ENCODE peak calls at places on chromosomes 7 and 10, in four cellular contexts. A is IMR-90, M is endothelial cell of umbilical vein, H is GM12878. T is an unnamed sample.

GRCh38 chr7:77631820-77632219 is 64.4 kb upstream of the RSBN1L start:
- DNase-seq in M (no peak), A (no peak), H (no peak), T (no peak)

GRCh38 chr10:49303711-49304110 is 4.7 kb downstream of the C10orf71 start:
- DNase-seq in A (no peak), H (no peak), M (no peak), T (no peak)

GRCh38 chr7:37109016-37109415 is 339.6 kb downstream of the ELMO1 start:
- DNase-seq in A (no peak), H (no peak), M (peak), T (no peak)

GRCh38 chr10:16586358-16587138 is 64.9 kb upstream of the C1QL3 start:
- DNase-seq in A (no peak), M (no peak), H (peak), T (no peak)

GRCh38 chr10:23110722-23111660 is 15.6 kb downstream of the MSRB2 start:
- DNase-seq in A (no peak), M (no peak), H (no peak), T (no peak)

GRCh38 chr7:76209310-76209709 is 7.6 kb downstream of the SRRM3 start:
- DNase-seq in A (no peak), M (no peak), H (no peak), T (no peak)

GRCh38 chr10:100339236-100339635 is 7.8 kb upstream of the SCD start:
- DNase-seq in M (no peak), H (peak), A (no peak), T (no peak)

GRCh38 chr7:65798111-65799075 is 74.5 kb upstream of the VKORC1L1 start:
- DNase-seq in H (peak), M (peak), A (peak), T (no peak)

GRCh38 chr7:98420966-98421612 is 20.2 kb upstream of the BAIAP2L1 start:
- DNase-seq in A (no peak), H (no peak), M (peak), T (peak)

GRCh38 chr10:70784476-70784875 is 701 bp downstream of the TBATA start:
- DNase-seq in A (peak), M (no peak), H (no peak), T (no peak)

GRCh38 chr7:78220754-78221153 is 422.2 kb downstream of the PHTF2 start:
- DNase-seq in M (no peak), A (no peak), H (no peak), T (no peak)

GRCh38 chr7:71145906-71146901 is 14.3 kb downstream of the GALNT17 start:
- DNase-seq in A (no peak), M (no peak), H (no peak), T (no peak)

GRCh38 chr7:152899482-152900166 is 140.1 kb downstream of the ACTR3B start:
- DNase-seq in H (no peak), M (no peak), A (no peak), T (no peak)

GRCh38 chr10:77899080-77899477 is 27.5 kb downstream of the DLG5 start:
- DNase-seq in H (no peak), M (no peak), A (peak), T (no peak)

GRCh38 chr7:129144834-129145668 is 544 bp downstream of the TSPAN33 start:
- DNase-seq in M (no peak), A (no peak), H (no peak), T (no peak)

GRCh38 chr10:3636356-3637181 is 148.4 kb downstream of the KLF6 start:
- DNase-seq in H (no peak), A (no peak), M (no peak), T (no peak)

GRCh38 chr7:64946772-64947171 is 43.7 kb downstream of the ZNF273 start:
- DNase-seq in H (no peak), A (peak), M (no peak), T (no peak)

GRCh38 chr7:154856737-154857136 is 146.2 kb downstream of the PAXIP1 start:
- DNase-seq in A (no peak), M (no peak), H (no peak), T (peak)

GRCh38 chr10:117933036-117933435 is 113.7 kb downstream of the RAB11FIP2 start:
- DNase-seq in A (peak), M (no peak), H (no peak), T (no peak)

GRCh38 chr10:57964371-57964770 is 303.3 kb downstream of the IPMK start:
- DNase-seq in H (no peak), M (no peak), A (peak), T (no peak)

GRCh38 chr7:23680417-23681405 is 712 bp downstream of the FAM221A start:
- DNase-seq in H (no peak), A (peak), M (peak), T (no peak)

GRCh38 chr10:33665512-33665911 is 331.0 kb upstream of the NRP1 start:
- DNase-seq in M (no peak), A (peak), H (no peak), T (no peak)

GRCh38 chr10:44046605-44047004 is 338.3 kb downstream of the CXCL12 start:
- DNase-seq in A (peak), M (peak), H (no peak), T (no peak)

GRCh38 chr10:66827353-66827752 is 98.5 kb upstream of the LRRTM3 start:
- DNase-seq in M (no peak), A (peak), H (no peak), T (no peak)

GRCh38 chr10:103967433-103968142 is 648 bp downstream of the SLK start:
- DNase-seq in A (no peak), H (no peak), M (peak), T (peak)

GRCh38 chr7:155998328-155998691 is 186.0 kb upstream of the SHH start:
- DNase-seq in M (no peak), A (no peak), H (no peak), T (no peak)

GRCh38 chr10:43105119-43105792 is 28.4 kb downstream of the RET start:
- DNase-seq in A (peak), M (peak), H (no peak), T (peak)

GRCh38 chr7:83947260-83947659 is 247.3 kb downstream of the SEMA3A start:
- DNase-seq in A (no peak), M (no peak), H (no peak), T (peak)

GRCh38 chr10:3813986-3814831 is 29.2 kb upstream of the KLF6 start:
- DNase-seq in M (no peak), H (no peak), A (peak), T (no peak)

GRCh38 chr7:101707587-101707986 is 78.5 kb upstream of the MYL10 start:
- DNase-seq in H (no peak), A (no peak), M (no peak), T (no peak)

GRCh38 chr10:3542185-3542611 is 242.8 kb downstream of the KLF6 start:
- DNase-seq in M (peak), A (peak), H (no peak), T (no peak)

GRCh38 chr7:80309377-80309776 is 174.7 kb downstream of the GNAI1 start:
- DNase-seq in A (no peak), M (no peak), H (no peak), T (no peak)

GRCh38 chr10:44262551-44263251 is 122.2 kb downstream of the CXCL12 start:
- DNase-seq in M (no peak), H (no peak), A (no peak), T (no peak)

DNA sequence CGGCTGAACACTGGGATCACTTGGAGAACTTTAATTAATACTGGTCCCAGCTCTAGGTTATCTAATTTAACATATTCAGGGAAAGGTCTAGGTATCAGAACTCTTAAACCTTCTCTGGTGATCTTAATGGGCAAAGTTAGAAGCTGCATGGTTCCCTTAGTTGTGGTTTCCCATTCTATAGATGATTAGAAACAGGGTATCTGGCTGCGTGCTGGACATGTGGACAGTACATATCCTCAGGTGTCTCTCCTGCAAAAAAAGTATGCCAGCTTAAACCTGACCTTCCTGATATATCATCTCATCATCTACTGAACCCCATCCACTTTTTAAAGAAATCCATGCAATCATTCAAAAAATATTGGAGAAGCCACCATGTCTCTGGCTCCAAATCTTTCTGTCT is 284.5 kb upstream of the DKK1 start:
- DNase-seq in A (no peak), H (no peak), M (no peak), T (no peak)
- TF ChIP-seq FOS in A (no peak), H (no peak), M (no peak), T (no peak)

GRCh38 chr10:116836087-116836486 is 13.2 kb upstream of the ENO4 start:
- DNase-seq in A (no peak), H (no peak), M (no peak), T (no peak)
- TF ChIP-seq FOS in A (no peak), H (no peak), M (no peak), T (no peak)

DNA sequence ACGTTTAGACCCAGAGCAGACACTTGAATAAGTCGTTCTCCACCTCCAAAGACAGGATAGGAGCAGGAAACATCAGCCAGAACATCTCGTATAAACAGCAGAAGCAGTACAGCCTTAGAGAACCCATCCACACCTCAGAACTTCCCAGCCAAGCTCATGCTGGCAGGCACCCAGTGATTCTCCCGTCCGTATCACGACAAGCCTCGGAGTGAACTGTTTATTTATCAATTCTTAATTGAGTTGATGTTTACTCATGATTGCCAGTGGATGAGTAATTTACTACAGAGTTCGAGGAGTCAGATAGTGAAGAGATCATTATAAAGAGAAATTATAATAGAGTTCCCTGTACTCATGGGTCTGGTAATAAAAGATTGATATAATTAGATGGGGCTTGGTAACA is 811.5 kb downstream of the LRMDA start:
- DNase-seq in H (no peak), A (no peak), M (no peak), T (no peak)
- TF ChIP-seq FOS in H (no peak), A (no peak), M (no peak), T (no peak)

GRCh38 chr7:95986136-95986535 is 213.8 kb downstream of the DYNC1I1 start:
- DNase-seq in M (no peak), H (no peak), A (no peak), T (no peak)
- TF ChIP-seq FOS in M (no peak), H (no peak), A (no peak), T (no peak)

GRCh38 chr7:5296627-5297226 is 14.0 kb downstream of the SLC29A4 start:
- DNase-seq in H (peak), M (peak), A (no peak), T (peak)
- TF ChIP-seq FOS in H (no peak), M (no peak), A (no peak), T (no peak)

GRCh38 chr7:135159359-135160087 is 11.0 kb downstream of the CYREN start:
- DNase-seq in M (no peak), H (no peak), A (no peak), T (no peak)
- TF ChIP-seq FOS in M (no peak), H (no peak), A (no peak), T (no peak)

DNA sequence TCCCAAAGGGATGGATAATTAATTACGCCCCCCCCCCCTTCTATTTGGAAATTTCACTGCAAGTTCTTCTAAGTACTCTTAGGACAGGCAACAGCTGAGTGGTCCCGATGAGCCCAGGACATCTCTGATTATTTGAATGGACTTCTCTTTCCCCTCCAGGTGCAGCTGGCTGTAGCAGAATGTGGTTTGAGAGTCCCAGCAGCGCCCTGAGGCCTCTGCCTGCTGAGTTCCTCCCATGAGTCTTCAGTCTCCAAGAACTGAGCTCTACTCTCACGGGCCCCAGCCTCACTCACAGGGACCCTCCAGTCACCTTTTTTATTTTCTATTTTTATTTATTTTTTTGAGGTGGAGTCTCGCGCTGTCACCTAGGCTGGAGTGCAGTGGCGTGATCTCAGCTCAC is 63.6 kb upstream of the SFMBT2 start:
- DNase-seq in A (no peak), M (no peak), H (no peak), T (no peak)
- TF ChIP-seq FOS in A (no peak), M (no peak), H (no peak), T (no peak)

GRCh38 chr7:845091-845490 is 12.8 kb downstream of the SUN1 start:
- DNase-seq in A (no peak), M (no peak), H (no peak), T (no peak)
- TF ChIP-seq FOS in A (no peak), M (no peak), H (no peak), T (no peak)

T was measured in K562.